ENCODE peak calls at places on chromosome 9, in nine cellular contexts. One of them, this sample, is unnamed.

GRCh38 chr9:86405926-86406325 is 51.7 kb upstream of the TUT7 start:
- DNase-seq in A549: peak
- DNase-seq in lower lobe of right lung: no peak
- DNase-seq in right cardiac atrium: no peak
- DNase-seq in breast epithelium: no peak
- DNase-seq in prostate gland: peak
- DNase-seq in kidney epithelial cell: peak
- DNase-seq in brain microvascular endothelial cell: peak
- DNase-seq in lower leg skin: peak
- DNase-seq in this sample: no peak

GRCh38 chr9:114958021-114958846 is 27.8 kb upstream of the TNFSF8 start:
- DNase-seq in lower leg skin: peak
- DNase-seq in lower lobe of right lung: peak
- DNase-seq in A549: no peak
- DNase-seq in breast epithelium: no peak
- DNase-seq in brain microvascular endothelial cell: no peak
- DNase-seq in kidney epithelial cell: no peak
- DNase-seq in prostate gland: no peak
- DNase-seq in right cardiac atrium: peak
- DNase-seq in this sample: peak

GRCh38 chr9:109793196-109793595 is 13.2 kb downstream of the PALM2AKAP2 start:
- DNase-seq in prostate gland: no peak
- DNase-seq in kidney epithelial cell: peak
- DNase-seq in lower lobe of right lung: no peak
- DNase-seq in lower leg skin: peak
- DNase-seq in right cardiac atrium: no peak
- DNase-seq in brain microvascular endothelial cell: peak
- DNase-seq in A549: peak
- DNase-seq in breast epithelium: no peak
- DNase-seq in this sample: no peak

GRCh38 chr9:116383956-116384355 is 230.4 kb downstream of the PAPPA start:
- DNase-seq in right cardiac atrium: no peak
- DNase-seq in kidney epithelial cell: no peak
- DNase-seq in lower lobe of right lung: no peak
- DNase-seq in breast epithelium: no peak
- DNase-seq in prostate gland: no peak
- DNase-seq in A549: no peak
- DNase-seq in lower leg skin: no peak
- DNase-seq in brain microvascular endothelial cell: peak
- DNase-seq in this sample: no peak

GRCh38 chr9:107597743-107598217 is 108.2 kb upstream of the KLF4 start:
- DNase-seq in brain microvascular endothelial cell: no peak
- DNase-seq in lower lobe of right lung: no peak
- DNase-seq in lower leg skin: no peak
- DNase-seq in right cardiac atrium: no peak
- DNase-seq in kidney epithelial cell: no peak
- DNase-seq in prostate gland: no peak
- DNase-seq in breast epithelium: no peak
- DNase-seq in A549: no peak
- DNase-seq in this sample: no peak

GRCh38 chr9:76023715-76024195 is 133.3 kb downstream of the PCSK5 start:
- DNase-seq in A549: no peak
- DNase-seq in brain microvascular endothelial cell: no peak
- DNase-seq in prostate gland: no peak
- DNase-seq in lower leg skin: no peak
- DNase-seq in right cardiac atrium: no peak
- DNase-seq in kidney epithelial cell: peak
- DNase-seq in breast epithelium: no peak
- DNase-seq in lower lobe of right lung: no peak
- DNase-seq in this sample: no peak

GRCh38 chr9:107698779-107699564 is 209.4 kb upstream of the KLF4 start:
- DNase-seq in brain microvascular endothelial cell: no peak
- DNase-seq in right cardiac atrium: no peak
- DNase-seq in breast epithelium: no peak
- DNase-seq in A549: no peak
- DNase-seq in lower leg skin: no peak
- DNase-seq in lower lobe of right lung: no peak
- DNase-seq in prostate gland: no peak
- DNase-seq in kidney epithelial cell: no peak
- DNase-seq in this sample: no peak

GRCh38 chr9:134634190-134634589 is 7.4 kb upstream of the COL5A1 start:
- DNase-seq in right cardiac atrium: peak
- DNase-seq in breast epithelium: no peak
- DNase-seq in lower leg skin: no peak
- DNase-seq in prostate gland: no peak
- DNase-seq in A549: no peak
- DNase-seq in lower lobe of right lung: peak
- DNase-seq in brain microvascular endothelial cell: no peak
- DNase-seq in kidney epithelial cell: no peak
- DNase-seq in this sample: no peak

GRCh38 chr9:92774274-92774673 is 9.6 kb upstream of the BICD2 start:
- DNase-seq in right cardiac atrium: no peak
- DNase-seq in brain microvascular endothelial cell: peak
- DNase-seq in lower lobe of right lung: no peak
- DNase-seq in lower leg skin: no peak
- DNase-seq in prostate gland: no peak
- DNase-seq in A549: no peak
- DNase-seq in breast epithelium: no peak
- DNase-seq in kidney epithelial cell: no peak
- DNase-seq in this sample: no peak

GRCh38 chr9:91949946-91950664 is at the start of gene ROR2:
- DNase-seq in right cardiac atrium: peak
- DNase-seq in lower lobe of right lung: peak
- DNase-seq in kidney epithelial cell: no peak
- DNase-seq in prostate gland: peak
- DNase-seq in A549: peak
- DNase-seq in breast epithelium: peak
- DNase-seq in lower leg skin: no peak
- DNase-seq in brain microvascular endothelial cell: no peak
- DNase-seq in this sample: no peak

GRCh38 chr9:134346151-134346550 is 19.9 kb downstream of the RXRA start:
- DNase-seq in prostate gland: no peak
- DNase-seq in lower lobe of right lung: no peak
- DNase-seq in breast epithelium: no peak
- DNase-seq in brain microvascular endothelial cell: no peak
- DNase-seq in right cardiac atrium: no peak
- DNase-seq in lower leg skin: no peak
- DNase-seq in kidney epithelial cell: no peak
- DNase-seq in A549: no peak
- DNase-seq in this sample: no peak

GRCh38 chr9:135166566-135166965 is 79.1 kb downstream of the OLFM1 start:
- DNase-seq in prostate gland: no peak
- DNase-seq in right cardiac atrium: no peak
- DNase-seq in A549: no peak
- DNase-seq in breast epithelium: no peak
- DNase-seq in kidney epithelial cell: no peak
- DNase-seq in lower leg skin: no peak
- DNase-seq in lower lobe of right lung: no peak
- DNase-seq in brain microvascular endothelial cell: no peak
- DNase-seq in this sample: no peak

DNA sequence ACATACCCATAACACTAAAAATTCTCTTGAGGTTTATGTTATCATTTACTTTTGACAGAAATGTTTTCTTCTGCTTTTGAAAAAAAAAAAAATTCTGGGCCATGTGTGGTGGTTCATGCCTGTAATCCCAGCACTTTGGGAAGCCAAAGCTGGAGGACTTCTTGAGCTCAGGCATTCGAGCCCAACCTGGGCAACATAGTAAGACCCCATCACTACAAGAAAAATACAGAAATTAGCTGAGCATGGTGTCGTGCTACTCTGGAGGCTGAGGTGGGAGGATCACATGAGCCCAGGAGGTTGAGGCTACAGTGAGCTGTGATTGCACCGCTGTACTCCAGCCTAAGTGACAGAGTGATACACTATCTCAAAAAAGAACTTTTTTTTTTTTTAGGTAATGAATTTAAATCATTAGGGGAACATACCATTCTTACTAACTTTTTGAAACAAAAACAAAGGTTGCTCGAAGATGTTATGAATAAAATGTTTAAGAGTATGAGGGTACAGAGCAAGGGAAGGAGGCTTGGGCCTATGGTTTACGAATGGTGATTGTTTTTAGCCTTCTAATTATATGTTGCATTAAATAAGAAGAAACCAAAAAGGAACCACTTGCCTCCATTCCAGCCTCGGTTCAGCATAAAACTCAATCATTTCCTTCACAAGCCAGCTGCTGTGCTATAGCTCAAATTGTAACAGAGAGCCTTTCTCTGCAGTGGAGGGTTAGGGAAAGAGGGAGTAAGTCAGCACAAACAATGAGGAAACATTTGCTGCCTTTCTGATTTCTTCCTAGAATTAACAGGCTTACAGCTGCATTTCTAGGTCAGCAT is 148.6 kb upstream of the DMRT1 start:
- DNase-seq in kidney epithelial cell: no peak
- DNase-seq in lower leg skin: no peak
- DNase-seq in right cardiac atrium: no peak
- DNase-seq in A549: no peak
- DNase-seq in breast epithelium: no peak
- DNase-seq in brain microvascular endothelial cell: peak
- DNase-seq in lower lobe of right lung: no peak
- DNase-seq in prostate gland: no peak
- DNase-seq in this sample: no peak
- H3K4me3 ChIP-seq in kidney epithelial cell: no peak
- H3K4me3 ChIP-seq in lower leg skin: no peak
- H3K4me3 ChIP-seq in right cardiac atrium: peak
- H3K4me3 ChIP-seq in A549: no peak
- H3K4me3 ChIP-seq in breast epithelium: peak
- H3K4me3 ChIP-seq in brain microvascular endothelial cell: no peak
- H3K4me3 ChIP-seq in lower lobe of right lung: no peak
- H3K4me3 ChIP-seq in prostate gland: peak
- H3K4me3 ChIP-seq in this sample: peak

GRCh38 chr9:78692871-78693270 is 395.9 kb downstream of the PSAT1 start:
- DNase-seq in lower leg skin: no peak
- DNase-seq in lower lobe of right lung: no peak
- DNase-seq in kidney epithelial cell: no peak
- DNase-seq in brain microvascular endothelial cell: peak
- DNase-seq in breast epithelium: no peak
- DNase-seq in A549: no peak
- DNase-seq in prostate gland: no peak
- DNase-seq in right cardiac atrium: no peak
- DNase-seq in this sample: no peak

GRCh38 chr9:78694950-78695349 is 398.0 kb downstream of the PSAT1 start:
- DNase-seq in prostate gland: no peak
- DNase-seq in lower leg skin: no peak
- DNase-seq in breast epithelium: no peak
- DNase-seq in brain microvascular endothelial cell: no peak
- DNase-seq in kidney epithelial cell: no peak
- DNase-seq in A549: no peak
- DNase-seq in lower lobe of right lung: no peak
- DNase-seq in right cardiac atrium: no peak
- DNase-seq in this sample: no peak

GRCh38 chr9:78691531-78691930 is 394.6 kb downstream of the PSAT1 start:
- DNase-seq in A549: no peak
- DNase-seq in lower lobe of right lung: no peak
- DNase-seq in lower leg skin: no peak
- DNase-seq in brain microvascular endothelial cell: no peak
- DNase-seq in breast epithelium: no peak
- DNase-seq in prostate gland: no peak
- DNase-seq in kidney epithelial cell: no peak
- DNase-seq in right cardiac atrium: no peak
- DNase-seq in this sample: no peak

GRCh38 chr9:78697653-78698052 is 400.7 kb downstream of the PSAT1 start:
- DNase-seq in brain microvascular endothelial cell: no peak
- DNase-seq in A549: no peak
- DNase-seq in breast epithelium: no peak
- DNase-seq in prostate gland: no peak
- DNase-seq in right cardiac atrium: no peak
- DNase-seq in kidney epithelial cell: no peak
- DNase-seq in lower lobe of right lung: no peak
- DNase-seq in lower leg skin: no peak
- DNase-seq in this sample: no peak

GRCh38 chr9:78695521-78695920 is 398.6 kb downstream of the PSAT1 start:
- DNase-seq in lower leg skin: no peak
- DNase-seq in brain microvascular endothelial cell: no peak
- DNase-seq in breast epithelium: no peak
- DNase-seq in right cardiac atrium: no peak
- DNase-seq in kidney epithelial cell: no peak
- DNase-seq in lower lobe of right lung: peak
- DNase-seq in prostate gland: no peak
- DNase-seq in A549: no peak
- DNase-seq in this sample: no peak
- H3K4me3 ChIP-seq in lower leg skin: no peak
- H3K4me3 ChIP-seq in brain microvascular endothelial cell: no peak
- H3K4me3 ChIP-seq in breast epithelium: no peak
- H3K4me3 ChIP-seq in right cardiac atrium: no peak
- H3K4me3 ChIP-seq in kidney epithelial cell: no peak
- H3K4me3 ChIP-seq in lower lobe of right lung: no peak
- H3K4me3 ChIP-seq in prostate gland: no peak
- H3K4me3 ChIP-seq in A549: no peak
- H3K4me3 ChIP-seq in this sample: no peak

GRCh38 chr9:5485365-5486085 is 24.8 kb upstream of the PDCD1LG2 start:
- DNase-seq in lower lobe of right lung: no peak
- DNase-seq in A549: no peak
- DNase-seq in kidney epithelial cell: no peak
- DNase-seq in right cardiac atrium: no peak
- DNase-seq in breast epithelium: no peak
- DNase-seq in prostate gland: no peak
- DNase-seq in brain microvascular endothelial cell: no peak
- DNase-seq in lower leg skin: no peak
- DNase-seq in this sample: no peak

GRCh38 chr9:5481744-5482027 is 28.6 kb upstream of the PDCD1LG2 start:
- DNase-seq in breast epithelium: no peak
- DNase-seq in brain microvascular endothelial cell: no peak
- DNase-seq in kidney epithelial cell: no peak
- DNase-seq in right cardiac atrium: no peak
- DNase-seq in lower lobe of right lung: no peak
- DNase-seq in prostate gland: no peak
- DNase-seq in lower leg skin: no peak
- DNase-seq in A549: no peak
- DNase-seq in this sample: no peak

GRCh38 chr9:5480919-5481743 is 29.2 kb upstream of the PDCD1LG2 start:
- DNase-seq in kidney epithelial cell: no peak
- DNase-seq in prostate gland: no peak
- DNase-seq in breast epithelium: no peak
- DNase-seq in A549: peak
- DNase-seq in lower lobe of right lung: no peak
- DNase-seq in lower leg skin: no peak
- DNase-seq in brain microvascular endothelial cell: no peak
- DNase-seq in right cardiac atrium: no peak
- DNase-seq in this sample: no peak

GRCh38 chr9:5479994-5480694 is 29.8 kb downstream of the CD274 start:
- DNase-seq in breast epithelium: no peak
- DNase-seq in A549: peak
- DNase-seq in right cardiac atrium: no peak
- DNase-seq in brain microvascular endothelial cell: no peak
- DNase-seq in prostate gland: no peak
- DNase-seq in lower lobe of right lung: no peak
- DNase-seq in kidney epithelial cell: no peak
- DNase-seq in lower leg skin: no peak
- DNase-seq in this sample: no peak

GRCh38 chr9:5482194-5482593 is 28.1 kb upstream of the PDCD1LG2 start:
- DNase-seq in brain microvascular endothelial cell: no peak
- DNase-seq in A549: no peak
- DNase-seq in prostate gland: no peak
- DNase-seq in kidney epithelial cell: no peak
- DNase-seq in lower leg skin: no peak
- DNase-seq in lower lobe of right lung: no peak
- DNase-seq in right cardiac atrium: no peak
- DNase-seq in breast epithelium: no peak
- DNase-seq in this sample: no peak
- H3K4me3 ChIP-seq in brain microvascular endothelial cell: no peak
- H3K4me3 ChIP-seq in A549: no peak
- H3K4me3 ChIP-seq in prostate gland: no peak
- H3K4me3 ChIP-seq in kidney epithelial cell: no peak
- H3K4me3 ChIP-seq in lower leg skin: no peak
- H3K4me3 ChIP-seq in lower lobe of right lung: no peak
- H3K4me3 ChIP-seq in right cardiac atrium: no peak
- H3K4me3 ChIP-seq in breast epithelium: no peak
- H3K4me3 ChIP-seq in this sample: no peak

GRCh38 chr9:5529683-5530221 is 19.4 kb downstream of the PDCD1LG2 start:
- DNase-seq in A549: peak
- DNase-seq in right cardiac atrium: no peak
- DNase-seq in lower leg skin: no peak
- DNase-seq in breast epithelium: no peak
- DNase-seq in prostate gland: no peak
- DNase-seq in brain microvascular endothelial cell: no peak
- DNase-seq in kidney epithelial cell: peak
- DNase-seq in lower lobe of right lung: no peak
- DNase-seq in this sample: no peak
- H3K4me3 ChIP-seq in A549: no peak
- H3K4me3 ChIP-seq in right cardiac atrium: no peak
- H3K4me3 ChIP-seq in lower leg skin: no peak
- H3K4me3 ChIP-seq in breast epithelium: no peak
- H3K4me3 ChIP-seq in prostate gland: no peak
- H3K4me3 ChIP-seq in brain microvascular endothelial cell: no peak
- H3K4me3 ChIP-seq in kidney epithelial cell: no peak
- H3K4me3 ChIP-seq in lower lobe of right lung: no peak
- H3K4me3 ChIP-seq in this sample: no peak